ENCODE peak calls at places on chromosomes 5 and 9, in six cellular contexts. R is mesendoderm, J is IMR-90, X is neuronal stem cell, G is H9, P is H1. I is an unnamed sample.

GRCh38 chr5:10550222-10550995 is 13.5 kb upstream of the ANKRD33B start:
- DNase-seq in R (peak; percentile 23), J (no peak), X (no peak), G (no peak), P (no peak), I (peak; percentile 29)

GRCh38 chr5:138954257-138955012 is 79.3 kb upstream of the LRRTM2 start:
- DNase-seq in R (peak; percentile 36), J (no peak), X (no peak), G (no peak), P (no peak), I (no peak)

GRCh38 chr9:36922548-36922947 is 111.5 kb downstream of the PAX5 start:
- DNase-seq in R (no peak), J (no peak), X (no peak), G (no peak), P (no peak), I (no peak)

GRCh38 chr9:3906437-3907213 is 380.8 kb upstream of the RFX3 start:
- DNase-seq in R (peak; percentile 18), J (peak; percentile 95), X (no peak), G (no peak), P (no peak), I (peak; percentile 93)

GRCh38 chr5:17723876-17724275 is 89.6 kb downstream of the TAF11L14 start:
- DNase-seq in R (no peak), J (no peak), X (no peak), G (no peak), P (no peak), I (no peak)

GRCh38 chr5:150068071-150068470 is 18.3 kb downstream of the CSF1R start:
- DNase-seq in R (no peak), J (no peak), X (no peak), G (no peak), P (no peak), I (no peak)

GRCh38 chr9:127263664-127264063 is 910 bp upstream of the GARNL3 start:
- DNase-seq in R (no peak), J (peak; percentile 5), X (no peak), G (no peak), P (no peak), I (no peak)

GRCh38 chr9:107727113-107727780 is 237.7 kb upstream of the KLF4 start:
- DNase-seq in R (no peak), J (peak; percentile 49), X (no peak), G (no peak), P (no peak), I (no peak)

GRCh38 chr9:85647571-85647970 is 94.2 kb downstream of the AGTPBP1 start:
- DNase-seq in R (no peak), J (no peak), X (no peak), G (no peak), P (no peak), I (no peak)

GRCh38 chr9:111108946-111109345 is 70.7 kb upstream of the LPAR1 start:
- DNase-seq in R (no peak), J (peak; percentile 90), X (no peak), G (no peak), P (no peak), I (peak; percentile 39)

GRCh38 chr9:4299006-4299795 is 667 bp downstream of the GLIS3 start:
- DNase-seq in R (peak; percentile 51), J (peak; percentile 50), X (peak; percentile 54), G (peak; percentile 45), P (no peak), I (peak; percentile 80)

GRCh38 chr9:75930766-75931311 is 40.4 kb downstream of the PCSK5 start:
- DNase-seq in R (no peak), J (no peak), X (peak; percentile 11), G (no peak), P (no peak), I (no peak)

GRCh38 chr9:19408316-19408692 is 505 bp upstream of the ACER2 start:
- DNase-seq in R (peak; percentile 34), J (no peak), X (no peak), G (no peak), P (no peak), I (no peak)

GRCh38 chr5:134579284-134579771 is 53.3 kb downstream of the SAR1B start:
- DNase-seq in R (no peak), J (no peak), X (no peak), G (no peak), P (no peak), I (no peak)

GRCh38 chr5:73625905-73626811 is at the start of gene ARHGEF28:
- DNase-seq in R (peak; percentile 38), J (peak; percentile 28), X (peak; percentile 56), G (peak; percentile 66), P (no peak), I (peak; percentile 52)

GRCh38 chr9:27771803-27772545 is 198.7 kb upstream of the C9orf72 start:
- DNase-seq in R (peak; percentile 96), J (no peak), X (no peak), G (peak; percentile 77), P (peak; percentile 67), I (peak; percentile 59)

GRCh38 chr9:36987891-36988290 is 46.2 kb downstream of the PAX5 start:
- DNase-seq in R (no peak), J (peak; percentile 21), X (no peak), G (no peak), P (no peak), I (no peak)

GRCh38 chr5:134136771-134137170 is 22.3 kb downstream of the TCF7 start:
- DNase-seq in R (no peak), J (no peak), X (no peak), G (peak; percentile 15), P (no peak), I (no peak)

GRCh38 chr5:146339715-146340259 is 1.1 kb downstream of the POU4F3 start:
- DNase-seq in R (peak; percentile 22), J (no peak), X (no peak), G (peak; percentile 39), P (no peak), I (no peak)

GRCh38 chr5:111748304-111748763 is 8.7 kb downstream of the NREP start:
- DNase-seq in R (no peak), J (peak; percentile 91), X (no peak), G (no peak), P (no peak), I (peak; percentile 85)

GRCh38 chr5:10518352-10518751 is 45.5 kb upstream of the ANKRD33B start:
- DNase-seq in R (no peak), J (peak; percentile 55), X (no peak), G (no peak), P (no peak), I (no peak)

GRCh38 chr5:31993182-31993961 is 180.7 kb downstream of the GOLPH3 start:
- DNase-seq in R (no peak), J (peak; percentile 50), X (no peak), G (no peak), P (no peak), I (peak; percentile 22)

DNA sequence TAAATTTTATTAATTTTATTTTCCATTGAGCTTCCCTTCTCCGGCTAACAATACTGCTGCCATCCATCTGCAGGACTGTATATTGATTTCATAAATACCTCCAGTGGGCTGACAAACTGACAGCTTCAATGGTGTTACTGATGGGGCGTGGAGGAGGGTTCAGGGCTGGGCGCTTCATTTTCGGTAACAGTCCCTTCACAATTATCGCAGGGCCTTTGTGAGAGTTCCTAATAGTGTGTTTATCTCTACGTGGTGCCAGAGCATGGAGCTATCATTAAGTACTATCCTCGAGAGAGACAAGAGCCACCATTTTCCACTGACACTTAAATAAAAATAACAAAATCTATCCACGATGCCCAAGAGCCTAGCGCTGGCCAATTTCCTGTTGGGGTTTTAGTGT is 307.0 kb upstream of the PANK3 start:
- DNase-seq in R (no peak), J (no peak), X (no peak), G (no peak), P (no peak), I (no peak)
- H2BK15ac ChIP-seq in R (no peak overlapping the region), J (no peak overlapping the region), X (no peak overlapping the region), G (no peak overlapping the region), P (no peak overlapping the region), I (no peak overlapping the region)

GRCh38 chr9:14983599-14983998 is 73.4 kb upstream of the FREM1 start:
- DNase-seq in R (no peak), J (no peak), X (no peak), G (no peak), P (no peak), I (no peak)
- H2BK15ac ChIP-seq in R (no peak overlapping the region), J (no peak overlapping the region), X (no peak overlapping the region), G (no peak overlapping the region), P (no peak overlapping the region), I (no peak overlapping the region)

DNA sequence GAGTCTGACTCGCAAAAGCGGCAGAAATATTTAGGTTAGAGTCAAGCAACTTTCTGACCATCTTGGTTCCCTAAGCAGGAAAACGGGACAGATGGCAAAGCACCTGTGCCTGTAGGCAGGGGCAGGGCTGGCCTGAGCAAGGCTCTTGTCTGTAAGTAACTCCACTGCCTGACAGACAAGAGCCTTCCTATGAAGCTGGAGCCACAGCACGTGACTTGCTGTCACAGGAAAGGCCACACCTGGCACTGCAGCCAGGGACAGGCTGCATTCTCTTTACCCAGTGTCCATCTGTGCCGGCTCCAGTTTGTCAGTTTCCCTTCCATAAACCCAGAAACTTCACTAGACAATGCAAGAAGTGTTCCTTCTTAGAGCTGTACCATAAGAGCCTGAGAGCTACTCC is 78.0 kb downstream of the GPR21 start:
- DNase-seq in R (no peak), J (no peak), X (no peak), G (no peak), P (no peak), I (no peak)
- H2BK15ac ChIP-seq in R (no peak overlapping the region), J (no peak overlapping the region), X (no peak overlapping the region), G (no peak overlapping the region), P (no peak overlapping the region), I (no peak overlapping the region)

DNA sequence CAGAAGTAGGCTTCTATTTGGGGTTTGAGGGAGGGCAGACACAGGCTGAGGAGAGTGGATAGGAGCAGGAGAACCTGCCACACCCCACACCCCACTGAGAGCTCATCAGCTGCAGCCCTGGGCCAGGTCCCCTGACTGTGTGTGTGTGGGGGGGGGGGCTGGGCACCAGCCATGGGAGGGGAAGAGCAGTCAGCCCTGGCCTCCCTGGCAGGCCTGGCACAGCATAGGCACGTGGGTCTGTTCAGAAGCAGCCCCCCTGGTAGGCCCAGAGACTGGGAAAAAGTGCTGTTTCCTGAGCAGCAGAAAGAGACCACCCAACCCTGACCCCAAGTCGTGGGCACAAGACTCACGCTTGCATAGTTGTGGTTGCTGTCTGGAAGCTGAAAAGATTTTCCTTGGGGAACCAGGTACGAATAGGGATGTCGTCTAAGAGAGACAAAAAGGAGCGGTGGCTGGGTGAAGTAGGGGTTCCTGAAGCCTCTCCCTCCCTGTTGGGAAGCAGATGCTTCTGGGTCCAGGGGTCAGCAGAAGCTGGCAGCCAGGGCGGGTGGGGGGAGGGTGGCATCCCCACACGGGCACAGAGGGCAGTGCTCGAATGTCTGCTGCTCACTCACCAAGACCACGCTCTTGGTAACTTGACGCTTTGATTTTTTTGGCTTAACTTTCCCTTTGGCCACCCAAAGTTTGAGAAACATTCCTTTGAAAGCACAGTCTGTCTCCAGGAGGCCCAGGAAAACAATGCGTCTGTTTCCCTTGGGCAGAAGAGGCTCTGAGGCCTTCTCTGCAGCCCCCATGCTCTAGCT is 2.9 kb downstream of the NSMF start:
- DNase-seq in R (no peak), J (peak; percentile 28), X (no peak), G (no peak), P (no peak), I (no peak)
- H2BK15ac ChIP-seq in R (no peak overlapping the region), J (no peak overlapping the region), X (no peak overlapping the region), G (no peak overlapping the region), P (no peak overlapping the region), I (no peak overlapping the region)

DNA sequence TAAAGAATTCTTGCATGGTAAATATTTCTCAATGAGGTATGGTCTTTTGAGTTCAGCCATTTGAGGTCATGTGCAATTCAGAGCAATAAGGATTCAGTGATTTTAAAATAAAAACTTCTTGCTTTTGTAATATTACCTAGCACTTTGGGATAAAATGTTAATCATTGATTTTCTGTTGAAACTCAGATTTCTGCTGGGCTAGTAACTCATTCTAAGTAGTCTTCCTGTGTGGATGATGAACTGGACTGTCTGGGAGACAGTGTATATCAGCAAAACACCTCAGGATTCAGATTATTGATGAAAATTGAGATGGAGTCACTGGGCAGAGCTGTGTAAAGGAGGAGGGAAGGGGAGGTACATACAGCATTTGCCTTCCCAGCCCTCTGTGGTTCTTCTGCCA is 10.8 kb upstream of the PSAT1 start:
- DNase-seq in R (no peak), J (no peak), X (no peak), G (no peak), P (no peak), I (no peak)
- H2BK15ac ChIP-seq in R (no peak overlapping the region), J (no peak overlapping the region), X (no peak overlapping the region), G (no peak overlapping the region), P (no peak overlapping the region), I (no peak overlapping the region)

I was measured in mesenchymal stem cell.